ENCODE peak calls at places on chromosomes 12 and 14, in eight cellular contexts. One of them, this sample, is unnamed.

GRCh38 chr12:94162108-94162507 is 13.7 kb downstream of the PLXNC1 start:
- DNase-seq in epithelial cell of proximal tubule: no peak
- DNase-seq in A549: no peak
- DNase-seq in WTC11: no peak
- DNase-seq in body of pancreas: no peak
- DNase-seq in glutamatergic neuron: no peak
- DNase-seq in H9: no peak
- DNase-seq in tibial artery: no peak
- DNase-seq in this sample: no peak

GRCh38 chr14:26204954-26205479 is 392.8 kb downstream of the NOVA1 start:
- DNase-seq in epithelial cell of proximal tubule: no peak
- DNase-seq in A549: no peak
- DNase-seq in WTC11: peak
- DNase-seq in body of pancreas: peak
- DNase-seq in glutamatergic neuron: peak
- DNase-seq in H9: peak
- DNase-seq in tibial artery: peak
- DNase-seq in this sample: peak

GRCh38 chr12:110965574-110965973 is 45.2 kb upstream of the MYL2 start:
- DNase-seq in epithelial cell of proximal tubule: no peak
- DNase-seq in A549: no peak
- DNase-seq in WTC11: no peak
- DNase-seq in body of pancreas: no peak
- DNase-seq in glutamatergic neuron: no peak
- DNase-seq in H9: no peak
- DNase-seq in tibial artery: no peak
- DNase-seq in this sample: no peak

GRCh38 chr12:94987806-94988205 is 15.7 kb downstream of the NDUFA12 start:
- DNase-seq in epithelial cell of proximal tubule: no peak
- DNase-seq in A549: no peak
- DNase-seq in WTC11: no peak
- DNase-seq in body of pancreas: no peak
- DNase-seq in glutamatergic neuron: no peak
- DNase-seq in H9: no peak
- DNase-seq in tibial artery: no peak
- DNase-seq in this sample: no peak

GRCh38 chr12:59780605-59781135 is 184.8 kb downstream of the SLC16A7 start:
- DNase-seq in epithelial cell of proximal tubule: peak
- DNase-seq in A549: peak
- DNase-seq in WTC11: no peak
- DNase-seq in body of pancreas: peak
- DNase-seq in glutamatergic neuron: no peak
- DNase-seq in H9: no peak
- DNase-seq in tibial artery: no peak
- DNase-seq in this sample: peak

GRCh38 chr12:28631831-28632230 is 441.6 kb downstream of the CCDC91 start:
- DNase-seq in epithelial cell of proximal tubule: no peak
- DNase-seq in A549: no peak
- DNase-seq in WTC11: no peak
- DNase-seq in body of pancreas: no peak
- DNase-seq in glutamatergic neuron: no peak
- DNase-seq in H9: no peak
- DNase-seq in tibial artery: no peak
- DNase-seq in this sample: no peak

GRCh38 chr12:83190631-83191390 is 504.1 kb downstream of the TMTC2 start:
- DNase-seq in epithelial cell of proximal tubule: no peak
- DNase-seq in A549: no peak
- DNase-seq in WTC11: no peak
- DNase-seq in body of pancreas: no peak
- DNase-seq in glutamatergic neuron: no peak
- DNase-seq in H9: no peak
- DNase-seq in tibial artery: no peak
- DNase-seq in this sample: no peak

GRCh38 chr14:53055003-53055402 is 98.1 kb downstream of the DDHD1 start:
- DNase-seq in epithelial cell of proximal tubule: no peak
- DNase-seq in A549: peak
- DNase-seq in WTC11: no peak
- DNase-seq in body of pancreas: no peak
- DNase-seq in glutamatergic neuron: no peak
- DNase-seq in H9: no peak
- DNase-seq in tibial artery: no peak
- DNase-seq in this sample: no peak

GRCh38 chr12:5789469-5789968 is 155.5 kb downstream of the ANO2 start:
- DNase-seq in epithelial cell of proximal tubule: no peak
- DNase-seq in A549: no peak
- DNase-seq in WTC11: no peak
- DNase-seq in body of pancreas: no peak
- DNase-seq in glutamatergic neuron: no peak
- DNase-seq in H9: no peak
- DNase-seq in tibial artery: no peak
- DNase-seq in this sample: no peak

GRCh38 chr14:26173581-26173980 is 424.3 kb downstream of the NOVA1 start:
- DNase-seq in epithelial cell of proximal tubule: peak
- DNase-seq in A549: no peak
- DNase-seq in WTC11: no peak
- DNase-seq in body of pancreas: no peak
- DNase-seq in glutamatergic neuron: no peak
- DNase-seq in H9: no peak
- DNase-seq in tibial artery: no peak
- DNase-seq in this sample: no peak

GRCh38 chr12:124819080-124819479 is 44.6 kb downstream of the SCARB1 start:
- DNase-seq in epithelial cell of proximal tubule: no peak
- DNase-seq in A549: no peak
- DNase-seq in WTC11: no peak
- DNase-seq in body of pancreas: no peak
- DNase-seq in glutamatergic neuron: no peak
- DNase-seq in H9: no peak
- DNase-seq in tibial artery: no peak
- DNase-seq in this sample: no peak

GRCh38 chr14:51547260-51547659 is 104.5 kb upstream of the FRMD6 start:
- DNase-seq in epithelial cell of proximal tubule: peak
- DNase-seq in A549: peak
- DNase-seq in WTC11: no peak
- DNase-seq in body of pancreas: no peak
- DNase-seq in glutamatergic neuron: no peak
- DNase-seq in H9: no peak
- DNase-seq in tibial artery: peak
- DNase-seq in this sample: no peak

GRCh38 chr12:106280101-106280500 is 22.4 kb upstream of the TCP11L2 start:
- DNase-seq in epithelial cell of proximal tubule: no peak
- DNase-seq in A549: no peak
- DNase-seq in WTC11: no peak
- DNase-seq in body of pancreas: no peak
- DNase-seq in glutamatergic neuron: no peak
- DNase-seq in H9: no peak
- DNase-seq in tibial artery: no peak
- DNase-seq in this sample: no peak

GRCh38 chr12:98352218-98352811 is 163.1 kb upstream of the TMPO start:
- DNase-seq in epithelial cell of proximal tubule: peak
- DNase-seq in A549: peak
- DNase-seq in WTC11: no peak
- DNase-seq in body of pancreas: no peak
- DNase-seq in glutamatergic neuron: no peak
- DNase-seq in H9: no peak
- DNase-seq in tibial artery: no peak
- DNase-seq in this sample: no peak

GRCh38 chr12:107762874-107763273 is 1.9 kb upstream of the PRDM4 start:
- DNase-seq in epithelial cell of proximal tubule: no peak
- DNase-seq in A549: no peak
- DNase-seq in WTC11: no peak
- DNase-seq in body of pancreas: no peak
- DNase-seq in glutamatergic neuron: no peak
- DNase-seq in H9: no peak
- DNase-seq in tibial artery: no peak
- DNase-seq in this sample: no peak

GRCh38 chr12:107761502-107761904 is 566 bp upstream of the PRDM4 start:
- DNase-seq in epithelial cell of proximal tubule: no peak
- DNase-seq in A549: no peak
- DNase-seq in WTC11: no peak
- DNase-seq in body of pancreas: no peak
- DNase-seq in glutamatergic neuron: no peak
- DNase-seq in H9: peak
- DNase-seq in tibial artery: no peak
- DNase-seq in this sample: peak

GRCh38 chr12:107759410-107759809 is 1.5 kb downstream of the PRDM4 start:
- DNase-seq in epithelial cell of proximal tubule: peak
- DNase-seq in A549: peak
- DNase-seq in WTC11: no peak
- DNase-seq in body of pancreas: no peak
- DNase-seq in glutamatergic neuron: no peak
- DNase-seq in H9: no peak
- DNase-seq in tibial artery: no peak
- DNase-seq in this sample: no peak

GRCh38 chr12:107760207-107760816 is 625 bp downstream of the PRDM4 start:
- DNase-seq in epithelial cell of proximal tubule: no peak
- DNase-seq in A549: peak
- DNase-seq in WTC11: peak
- DNase-seq in body of pancreas: peak
- DNase-seq in glutamatergic neuron: peak
- DNase-seq in H9: peak
- DNase-seq in tibial artery: peak
- DNase-seq in this sample: peak

GRCh38 chr12:107760817-107761501 is at the start of gene PRDM4:
- DNase-seq in epithelial cell of proximal tubule: no peak
- DNase-seq in A549: peak
- DNase-seq in WTC11: peak
- DNase-seq in body of pancreas: peak
- DNase-seq in glutamatergic neuron: peak
- DNase-seq in H9: peak
- DNase-seq in tibial artery: peak
- DNase-seq in this sample: peak
- TF ChIP-seq CTCF in epithelial cell of proximal tubule: peak
- TF ChIP-seq CTCF in A549: peak
- TF ChIP-seq CTCF in WTC11: no peak
- TF ChIP-seq CTCF in body of pancreas: peak
- TF ChIP-seq CTCF in glutamatergic neuron: no peak
- TF ChIP-seq CTCF in H9: peak
- TF ChIP-seq CTCF in tibial artery: peak
- TF ChIP-seq CTCF in this sample: peak

GRCh38 chr12:14814082-14814481 is at the start of gene SMCO3:
- DNase-seq in epithelial cell of proximal tubule: no peak
- DNase-seq in A549: no peak
- DNase-seq in WTC11: no peak
- DNase-seq in body of pancreas: no peak
- DNase-seq in glutamatergic neuron: no peak
- DNase-seq in H9: no peak
- DNase-seq in tibial artery: no peak
- DNase-seq in this sample: no peak

GRCh38 chr12:14810167-14810952 is 3.6 kb downstream of the SMCO3 start:
- DNase-seq in epithelial cell of proximal tubule: no peak
- DNase-seq in A549: no peak
- DNase-seq in WTC11: no peak
- DNase-seq in body of pancreas: no peak
- DNase-seq in glutamatergic neuron: no peak
- DNase-seq in H9: no peak
- DNase-seq in tibial artery: no peak
- DNase-seq in this sample: no peak

GRCh38 chr12:14811486-14811885 is 2.5 kb downstream of the SMCO3 start:
- DNase-seq in epithelial cell of proximal tubule: no peak
- DNase-seq in A549: no peak
- DNase-seq in WTC11: no peak
- DNase-seq in body of pancreas: no peak
- DNase-seq in glutamatergic neuron: no peak
- DNase-seq in H9: no peak
- DNase-seq in tibial artery: no peak
- DNase-seq in this sample: no peak

DNA sequence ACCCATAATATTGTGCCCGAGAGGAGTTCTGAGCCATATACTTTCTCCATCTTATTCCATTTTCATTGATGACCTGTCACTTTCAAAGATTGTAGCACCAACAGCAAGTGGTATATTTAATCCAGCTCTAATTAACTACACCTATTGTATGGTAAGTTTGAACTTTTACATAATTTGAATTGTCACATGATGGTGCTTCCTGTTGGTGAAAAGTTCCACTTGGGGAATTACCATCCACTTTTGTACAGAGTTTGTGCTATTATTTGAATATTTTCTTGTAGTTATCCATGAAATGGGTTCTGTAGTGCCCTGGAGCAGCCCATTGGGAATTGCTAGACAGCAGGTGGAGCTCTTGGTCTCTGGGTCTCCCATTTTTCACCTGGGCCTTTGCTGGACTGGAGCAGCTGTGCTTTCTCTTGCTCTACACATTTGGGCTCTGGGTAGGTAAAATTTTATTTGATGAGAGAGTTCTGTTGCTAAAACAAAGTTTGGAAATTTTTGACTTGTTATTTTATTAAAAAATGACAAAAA is 3.0 kb downstream of the SMCO3 start:
- DNase-seq in epithelial cell of proximal tubule: no peak
- DNase-seq in A549: peak
- DNase-seq in WTC11: peak
- DNase-seq in body of pancreas: peak
- DNase-seq in glutamatergic neuron: no peak
- DNase-seq in H9: peak
- DNase-seq in tibial artery: no peak
- DNase-seq in this sample: peak
- TF ChIP-seq CTCF in epithelial cell of proximal tubule: peak
- TF ChIP-seq CTCF in A549: peak
- TF ChIP-seq CTCF in WTC11: no peak
- TF ChIP-seq CTCF in body of pancreas: peak
- TF ChIP-seq CTCF in glutamatergic neuron: no peak
- TF ChIP-seq CTCF in H9: peak
- TF ChIP-seq CTCF in tibial artery: peak
- TF ChIP-seq CTCF in this sample: no peak

DNA sequence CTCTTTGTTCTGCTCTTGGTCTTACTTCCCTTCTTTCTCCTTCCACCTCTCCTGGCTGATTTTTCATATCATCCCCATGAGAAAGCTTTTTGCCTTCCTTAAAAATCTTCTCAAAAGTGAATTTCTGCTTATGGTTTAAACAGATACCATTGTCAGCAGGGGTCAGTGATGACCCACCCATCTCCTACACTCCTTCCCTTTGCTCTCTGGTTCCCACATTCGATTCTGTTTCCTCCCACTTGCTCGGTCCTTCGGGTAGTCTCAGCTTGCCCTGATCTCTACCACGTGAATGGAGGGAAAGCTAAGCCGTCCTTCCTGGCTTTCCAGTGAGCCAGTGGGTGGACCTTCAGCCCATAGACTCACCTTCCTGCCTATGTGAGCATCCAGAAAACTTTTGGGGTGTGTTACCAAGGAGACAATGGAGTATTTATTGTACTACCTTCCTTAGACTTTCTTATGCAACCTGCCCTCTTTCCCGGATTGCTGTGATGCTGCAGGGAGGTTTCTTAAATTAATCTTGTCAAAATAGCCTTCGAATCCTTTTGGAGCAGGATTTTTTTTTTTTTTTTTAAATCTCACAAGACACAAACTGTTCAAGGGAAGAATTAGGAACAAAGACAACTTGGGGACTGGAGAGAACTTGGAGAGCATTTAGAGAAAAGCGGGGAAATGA is 306.3 kb downstream of the CACNA1C start:
- DNase-seq in epithelial cell of proximal tubule: no peak
- DNase-seq in A549: no peak
- DNase-seq in WTC11: no peak
- DNase-seq in body of pancreas: no peak
- DNase-seq in glutamatergic neuron: no peak
- DNase-seq in H9: no peak
- DNase-seq in tibial artery: no peak
- DNase-seq in this sample: no peak
- TF ChIP-seq CTCF in epithelial cell of proximal tubule: peak
- TF ChIP-seq CTCF in A549: no peak
- TF ChIP-seq CTCF in WTC11: no peak
- TF ChIP-seq CTCF in body of pancreas: no peak
- TF ChIP-seq CTCF in glutamatergic neuron: no peak
- TF ChIP-seq CTCF in H9: no peak
- TF ChIP-seq CTCF in tibial artery: no peak
- TF ChIP-seq CTCF in this sample: no peak

GRCh38 chr12:92603741-92604432 is 98.9 kb upstream of the PLEKHG7 start:
- DNase-seq in epithelial cell of proximal tubule: no peak
- DNase-seq in A549: peak
- DNase-seq in WTC11: no peak
- DNase-seq in body of pancreas: no peak
- DNase-seq in glutamatergic neuron: no peak
- DNase-seq in H9: no peak
- DNase-seq in tibial artery: no peak
- DNase-seq in this sample: no peak
- TF ChIP-seq CTCF in epithelial cell of proximal tubule: peak
- TF ChIP-seq CTCF in A549: peak
- TF ChIP-seq CTCF in WTC11: no peak
- TF ChIP-seq CTCF in body of pancreas: no peak
- TF ChIP-seq CTCF in glutamatergic neuron: no peak
- TF ChIP-seq CTCF in H9: peak
- TF ChIP-seq CTCF in tibial artery: no peak
- TF ChIP-seq CTCF in this sample: no peak

This sample was measured in endothelial cell.